ENCODE peak calls at places on chromosomes 7 and 10, in four cellular contexts. H is brain microvascular endothelial cell, B is kidney, U is GM23248. G is an unnamed sample. For H3K36me3, the result is how much of the 10 kb centered on the place peaks cover.

GRCh38 chr10:27998954-27999275 is at the start of gene ODAD2:
- DNase-seq in U (no peak), B (no peak), H (no peak), G (no peak)

GRCh38 chr10:62545667-62546066 is 171.5 kb downstream of the ZNF365 start:
- DNase-seq in H (peak), U (peak), B (no peak), G (no peak)

GRCh38 chr10:129048513-129048912 is 418.5 kb upstream of the MGMT start:
- DNase-seq in U (no peak), H (peak), B (no peak), G (no peak)

GRCh38 chr10:119370972-119371703 is 163.8 kb downstream of the GRK5 start:
- DNase-seq in U (peak), B (peak), H (peak), G (no peak)

GRCh38 chr7:120156476-120156875 is 116.5 kb upstream of the KCND2 start:
- DNase-seq in B (no peak), H (no peak), U (no peak), G (no peak)

GRCh38 chr7:55173671-55174070 is 154.9 kb downstream of the EGFR start:
- DNase-seq in U (no peak), H (no peak), B (no peak), G (no peak)

GRCh38 chr7:8201846-8202441 is 60.0 kb downstream of the ICA1 start:
- DNase-seq in U (no peak), B (no peak), H (no peak), G (no peak)

GRCh38 chr10:49620286-49620810 is 6.5 kb downstream of the CHAT start:
- DNase-seq in U (no peak), H (no peak), B (no peak), G (no peak)

GRCh38 chr7:142739927-142740492 is 9.3 kb upstream of the PRSS1 start:
- DNase-seq in U (no peak), H (no peak), B (no peak), G (no peak)

GRCh38 chr10:79102056-79102874 is 33.5 kb downstream of the ZMIZ1 start:
- DNase-seq in H (no peak), B (peak), U (peak), G (no peak)

GRCh38 chr7:150556521-150557138 is 10.6 kb upstream of the GIMAP4 start:
- DNase-seq in U (no peak), H (no peak), B (no peak), G (no peak)

DNA sequence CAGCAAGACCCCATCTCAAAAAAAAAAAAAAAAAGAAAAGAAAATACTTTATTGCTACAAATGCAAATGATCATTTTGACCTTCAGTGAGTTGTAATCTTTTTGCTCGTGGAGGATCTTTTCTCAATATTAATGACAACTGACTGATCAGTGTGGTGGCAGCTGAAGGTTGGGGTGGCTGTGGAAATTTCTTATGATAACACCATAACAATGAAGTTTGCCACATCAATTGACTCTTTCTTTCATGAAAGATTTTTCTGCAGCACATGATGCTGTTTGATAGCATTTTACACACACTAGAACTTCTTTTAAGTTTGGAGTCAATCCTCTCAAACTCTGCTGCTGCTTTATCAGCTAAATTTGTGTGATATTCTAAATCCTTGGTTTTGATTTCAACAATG is 12.4 kb upstream of the CCDC7 start:
- DNase-seq in U (no peak), B (no peak), H (no peak), G (no peak)
- H3K27ac ChIP-seq in U (no peak), B (no peak), H (no peak), G (no peak)

DNA sequence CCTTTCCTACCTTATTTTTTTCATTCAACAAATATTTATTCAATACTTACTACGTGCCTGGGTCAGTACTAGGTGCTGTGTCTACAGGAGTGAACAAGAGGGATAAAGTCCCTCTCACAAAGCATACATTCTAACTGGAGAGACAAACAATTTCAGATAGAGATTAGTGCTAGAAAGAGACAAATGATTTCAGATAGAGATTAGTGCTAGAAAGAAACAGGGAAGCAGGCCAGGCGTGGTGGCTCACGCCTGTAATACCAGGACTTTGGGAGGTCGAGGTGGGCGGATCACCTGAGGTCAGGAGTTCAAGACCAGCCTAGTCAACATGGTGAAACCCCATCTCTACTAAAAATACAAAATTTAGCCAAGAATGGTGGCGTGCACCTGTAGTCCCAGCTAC is 34.6 kb downstream of the RBM28 start:
- DNase-seq in H (no peak), B (no peak), U (no peak), G (no peak)
- H3K36me3 ChIP-seq in H (half or more), B (half or more), U (under half), G (half or more)

GRCh38 chr7:12805518-12805928 is 118.1 kb downstream of the ARL4A start:
- DNase-seq in H (no peak), U (no peak), B (no peak), G (no peak)

GRCh38 chr7:12802070-12802469 is 114.6 kb downstream of the ARL4A start:
- DNase-seq in U (peak), B (no peak), H (no peak), G (no peak)

GRCh38 chr7:12809476-12809875 is 122.0 kb downstream of the ARL4A start:
- DNase-seq in H (no peak), U (no peak), B (no peak), G (no peak)

GRCh38 chr7:12803542-12803941 is 116.1 kb downstream of the ARL4A start:
- DNase-seq in U (no peak), B (no peak), H (no peak), G (no peak)

GRCh38 chr7:12805957-12806356 is 118.5 kb downstream of the ARL4A start:
- DNase-seq in B (no peak), U (no peak), H (no peak), G (no peak)
- H3K27ac ChIP-seq in B (no peak), U (no peak), H (no peak), G (no peak)

DNA sequence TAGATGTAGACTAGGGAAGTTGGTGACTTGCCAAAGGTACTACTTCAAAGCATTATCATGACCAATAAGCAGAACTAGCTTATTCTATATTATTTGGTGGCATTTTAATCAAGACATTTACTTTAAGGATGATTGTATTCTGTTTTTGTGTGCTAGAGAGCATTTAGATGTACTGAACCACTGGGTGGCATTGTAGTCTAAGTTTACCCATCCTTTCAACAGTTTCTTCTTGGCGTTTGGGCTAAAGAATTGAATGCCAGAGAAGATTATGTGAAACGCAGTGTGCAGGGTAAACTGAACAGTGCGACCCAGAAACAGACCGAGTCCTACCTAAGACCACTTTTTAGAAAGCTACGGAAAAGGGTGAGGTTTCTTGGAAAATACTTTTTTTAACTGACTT is 26.8 kb downstream of the PRPF18 start:
- DNase-seq in B (no peak), U (peak), H (peak), G (no peak)
- H3K36me3 ChIP-seq in B (under half), U (under half), H (under half), G (half or more)

GRCh38 chr7:26860361-26860760 is 4.0 kb downstream of the SKAP2 start:
- DNase-seq in B (no peak), H (no peak), U (no peak), G (no peak)

GRCh38 chr7:26858229-26858568 is 6.2 kb downstream of the SKAP2 start:
- DNase-seq in H (no peak), B (no peak), U (no peak), G (no peak)

GRCh38 chr7:26858735-26859134 is 5.7 kb downstream of the SKAP2 start:
- DNase-seq in B (no peak), H (no peak), U (no peak), G (no peak)

GRCh38 chr7:26861050-26861449 is 3.3 kb downstream of the SKAP2 start:
- DNase-seq in B (no peak), H (no peak), U (no peak), G (no peak)

GRCh38 chr7:26859720-26860119 is 4.7 kb downstream of the SKAP2 start:
- DNase-seq in U (no peak), H (no peak), B (no peak), G (no peak)
- H3K27ac ChIP-seq in U (no peak), H (no peak), B (no peak), G (no peak)

GRCh38 chr10:125023862-125024495 is 82.1 kb downstream of the ZRANB1 start:
- DNase-seq in H (no peak), U (peak), B (peak), G (no peak)

GRCh38 chr10:125023269-125023668 is 81.3 kb downstream of the ZRANB1 start:
- DNase-seq in B (peak), U (no peak), H (no peak), G (no peak)

GRCh38 chr10:125026036-125026931 is 84.4 kb downstream of the ZRANB1 start:
- DNase-seq in B (peak), H (no peak), U (no peak), G (no peak)

GRCh38 chr10:125025341-125025740 is 83.4 kb downstream of the ZRANB1 start:
- DNase-seq in H (no peak), U (no peak), B (no peak), G (no peak)

GRCh38 chr10:125024496-125025234 is 82.7 kb downstream of the ZRANB1 start:
- DNase-seq in B (no peak), H (no peak), U (no peak), G (no peak)
- H3K36me3 ChIP-seq in B (under half), H (under half), U (under half), G (under half)

DNA sequence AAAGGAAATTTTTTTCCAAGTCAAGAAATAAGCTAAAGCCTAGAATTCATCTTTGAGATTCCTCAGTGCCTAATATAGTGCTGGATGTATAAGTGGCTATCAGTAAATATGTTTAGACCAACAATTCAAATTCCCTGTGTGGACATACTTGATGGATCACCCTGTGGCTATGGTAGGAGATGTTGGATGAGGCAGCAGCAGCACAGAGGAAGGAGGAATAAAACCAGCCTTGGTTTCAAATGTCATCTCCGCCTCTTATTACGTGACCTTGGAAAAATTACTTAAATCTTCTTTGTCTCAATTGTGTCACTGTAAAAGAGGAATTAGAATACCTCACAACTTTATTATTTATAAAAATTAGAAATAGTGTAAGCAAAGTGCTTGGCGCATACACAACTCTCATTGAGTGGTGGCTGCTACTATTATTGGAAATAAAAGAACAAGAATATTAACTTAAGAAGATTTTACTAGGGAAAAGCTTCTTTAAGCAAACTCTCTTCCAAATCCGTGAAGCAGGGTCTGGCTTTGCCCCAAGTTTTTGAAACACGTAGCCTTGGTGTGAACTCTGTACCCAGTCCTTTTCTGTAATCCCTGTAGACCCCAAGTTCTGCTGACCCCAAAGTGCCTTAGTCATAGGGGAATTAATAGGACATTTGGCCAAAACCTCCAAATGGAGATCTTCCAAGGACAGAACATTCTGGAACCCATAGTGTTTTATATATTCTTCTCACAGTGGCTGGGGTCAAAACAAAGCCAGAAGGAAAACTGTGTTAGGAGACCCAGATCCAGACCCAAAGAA is 283.8 kb downstream of the PTEN start:
- DNase-seq in B (no peak), H (no peak), U (no peak), G (no peak)
- H3K27ac ChIP-seq in B (no peak), H (no peak), U (no peak), G (no peak)

GRCh38 chr10:77317221-77317620 is 320.4 kb downstream of the KCNMA1 start:
- DNase-seq in B (no peak), U (no peak), H (no peak), G (no peak)

GRCh38 chr10:77319557-77319956 is 318.1 kb downstream of the KCNMA1 start:
- DNase-seq in B (no peak), H (peak), U (no peak), G (no peak)

GRCh38 chr10:77315511-77316129 is 322.0 kb downstream of the KCNMA1 start:
- DNase-seq in H (no peak), U (no peak), B (no peak), G (no peak)

GRCh38 chr10:77320852-77321496 is 316.6 kb downstream of the KCNMA1 start:
- DNase-seq in H (peak), B (no peak), U (peak), G (no peak)

DNA sequence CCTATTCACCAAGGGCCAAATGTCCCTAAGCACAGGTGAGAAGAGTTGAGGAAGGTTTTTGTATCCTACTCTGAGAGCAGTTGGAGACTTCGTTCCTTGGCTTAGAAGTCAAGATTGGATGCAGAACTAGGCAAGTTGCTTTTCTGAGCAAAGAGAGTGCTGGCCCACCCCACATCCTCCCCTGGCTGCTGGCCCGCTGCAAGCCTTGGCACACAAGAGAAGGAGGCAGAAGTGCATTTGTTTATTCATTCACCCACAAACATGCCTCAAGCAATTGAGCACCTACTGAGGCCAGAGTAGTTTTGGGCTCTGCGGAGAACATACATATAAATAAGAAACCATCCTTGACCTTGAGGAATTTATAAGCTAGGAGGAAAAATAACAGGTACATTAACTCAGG is 318.9 kb downstream of the KCNMA1 start:
- DNase-seq in U (no peak), H (no peak), B (no peak), G (no peak)
- H3K36me3 ChIP-seq in U (under half), H (under half), B (under half), G (under half)

G was measured in effector memory CD4-positive, alpha-beta T cell.